ENCODE peak calls at places on chromosomes 12 and 14, in five cellular contexts. One of them, this sample, is unnamed. For H3K27me3, the result is how much of the 10 kb centered on the place peaks cover.

GRCh38 chr14:36511981-36512584 is 7.9 kb downstream of the NKX2-1 start:
- DNase-seq in ovary: no peak
- DNase-seq in tibial nerve: no peak
- DNase-seq in lower lobe of right lung: no peak
- DNase-seq in aorta: no peak
- DNase-seq in this sample: no peak

GRCh38 chr12:96386794-96387193 is 13.4 kb downstream of the CDK17 start:
- DNase-seq in ovary: no peak
- DNase-seq in tibial nerve: no peak
- DNase-seq in lower lobe of right lung: no peak
- DNase-seq in aorta: no peak
- DNase-seq in this sample: no peak

GRCh38 chr14:75328575-75328974 is 49.9 kb downstream of the FOS start:
- DNase-seq in ovary: no peak
- DNase-seq in tibial nerve: no peak
- DNase-seq in lower lobe of right lung: no peak
- DNase-seq in aorta: no peak
- DNase-seq in this sample: no peak

GRCh38 chr14:102481791-102482238 is 27.8 kb downstream of the ANKRD9 start:
- DNase-seq in ovary: no peak
- DNase-seq in tibial nerve: no peak
- DNase-seq in lower lobe of right lung: no peak
- DNase-seq in aorta: peak
- DNase-seq in this sample: no peak

GRCh38 chr14:106622200-106622745 is 1095.9 kb downstream of the TMEM121 start:
- DNase-seq in ovary: no peak
- DNase-seq in tibial nerve: no peak
- DNase-seq in lower lobe of right lung: no peak
- DNase-seq in aorta: no peak
- DNase-seq in this sample: no peak

GRCh38 chr12:80154261-80154660 is 54.9 kb downstream of the OTOGL start:
- DNase-seq in ovary: no peak
- DNase-seq in tibial nerve: no peak
- DNase-seq in lower lobe of right lung: no peak
- DNase-seq in aorta: no peak
- DNase-seq in this sample: no peak

GRCh38 chr12:52697058-52697582 is 6.2 kb downstream of the KRT77 start:
- DNase-seq in ovary: no peak
- DNase-seq in tibial nerve: no peak
- DNase-seq in lower lobe of right lung: no peak
- DNase-seq in aorta: no peak
- DNase-seq in this sample: no peak

GRCh38 chr12:51914034-51914923 is 7.0 kb downstream of the ACVRL1 start:
- DNase-seq in ovary: no peak
- DNase-seq in tibial nerve: no peak
- DNase-seq in lower lobe of right lung: no peak
- DNase-seq in aorta: peak
- DNase-seq in this sample: peak

GRCh38 chr12:12839886-12840285 is 26.7 kb downstream of the DDX47 start:
- DNase-seq in ovary: no peak
- DNase-seq in tibial nerve: no peak
- DNase-seq in lower lobe of right lung: no peak
- DNase-seq in aorta: peak
- DNase-seq in this sample: peak

GRCh38 chr12:67155863-67156262 is 113.3 kb upstream of the CAND1 start:
- DNase-seq in ovary: no peak
- DNase-seq in tibial nerve: no peak
- DNase-seq in lower lobe of right lung: no peak
- DNase-seq in aorta: no peak
- DNase-seq in this sample: no peak

GRCh38 chr14:36313206-36313605 is 7.2 kb downstream of the MBIP start:
- DNase-seq in ovary: no peak
- DNase-seq in tibial nerve: no peak
- DNase-seq in lower lobe of right lung: no peak
- DNase-seq in aorta: no peak
- DNase-seq in this sample: no peak

GRCh38 chr14:57576498-57576897 is 82.8 kb upstream of the CCDC198 start:
- DNase-seq in ovary: no peak
- DNase-seq in tibial nerve: no peak
- DNase-seq in lower lobe of right lung: no peak
- DNase-seq in aorta: no peak
- DNase-seq in this sample: no peak

GRCh38 chr14:78611031-78611430 is 440.9 kb downstream of the NRXN3 start:
- DNase-seq in ovary: no peak
- DNase-seq in tibial nerve: no peak
- DNase-seq in lower lobe of right lung: no peak
- DNase-seq in aorta: no peak
- DNase-seq in this sample: no peak

GRCh38 chr12:121539908-121540307 is 40.9 kb downstream of the KDM2B start:
- DNase-seq in ovary: no peak
- DNase-seq in tibial nerve: no peak
- DNase-seq in lower lobe of right lung: no peak
- DNase-seq in aorta: no peak
- DNase-seq in this sample: no peak

GRCh38 chr12:60257063-60257462 is 661.2 kb downstream of the SLC16A7 start:
- DNase-seq in ovary: no peak
- DNase-seq in tibial nerve: no peak
- DNase-seq in lower lobe of right lung: no peak
- DNase-seq in aorta: no peak
- DNase-seq in this sample: no peak

GRCh38 chr12:96056646-96057455 is 21.5 kb upstream of the LTA4H start:
- DNase-seq in ovary: no peak
- DNase-seq in tibial nerve: no peak
- DNase-seq in lower lobe of right lung: no peak
- DNase-seq in aorta: no peak
- DNase-seq in this sample: no peak

GRCh38 chr12:62717636-62718035 is 217.3 kb downstream of the PPM1H start:
- DNase-seq in ovary: no peak
- DNase-seq in tibial nerve: no peak
- DNase-seq in lower lobe of right lung: no peak
- DNase-seq in aorta: no peak
- DNase-seq in this sample: no peak

GRCh38 chr12:128267246-128267622 is 264 bp downstream of the TMEM132C start:
- DNase-seq in ovary: no peak
- DNase-seq in tibial nerve: no peak
- DNase-seq in lower lobe of right lung: no peak
- DNase-seq in aorta: no peak
- DNase-seq in this sample: peak

GRCh38 chr14:67221248-67221981 is 19.8 kb upstream of the PALS1 start:
- DNase-seq in ovary: no peak
- DNase-seq in tibial nerve: no peak
- DNase-seq in lower lobe of right lung: no peak
- DNase-seq in aorta: no peak
- DNase-seq in this sample: no peak

GRCh38 chr14:70714055-70714550 is 72.4 kb downstream of the TTC9 start:
- DNase-seq in ovary: no peak
- DNase-seq in tibial nerve: no peak
- DNase-seq in lower lobe of right lung: no peak
- DNase-seq in aorta: no peak
- DNase-seq in this sample: no peak

GRCh38 chr12:42660968-42661937 is 71.7 kb upstream of the PRICKLE1 start:
- DNase-seq in ovary: no peak
- DNase-seq in tibial nerve: no peak
- DNase-seq in lower lobe of right lung: no peak
- DNase-seq in aorta: no peak
- DNase-seq in this sample: no peak

GRCh38 chr12:130706885-130707570 is 9.1 kb downstream of the RIMBP2 start:
- DNase-seq in ovary: no peak
- DNase-seq in tibial nerve: no peak
- DNase-seq in lower lobe of right lung: no peak
- DNase-seq in aorta: no peak
- DNase-seq in this sample: no peak

GRCh38 chr14:23578560-23579310 is at the start of gene JPH4:
- DNase-seq in ovary: peak
- DNase-seq in tibial nerve: no peak
- DNase-seq in lower lobe of right lung: no peak
- DNase-seq in aorta: no peak
- DNase-seq in this sample: no peak

GRCh38 chr12:122955151-122955550 is 11.1 kb downstream of the ABCB9 start:
- DNase-seq in ovary: no peak
- DNase-seq in tibial nerve: no peak
- DNase-seq in lower lobe of right lung: no peak
- DNase-seq in aorta: no peak
- DNase-seq in this sample: peak

GRCh38 chr12:27686147-27686546 is 10.1 kb upstream of the REP15 start:
- DNase-seq in ovary: no peak
- DNase-seq in tibial nerve: no peak
- DNase-seq in lower lobe of right lung: no peak
- DNase-seq in aorta: no peak
- DNase-seq in this sample: no peak
- H3K4me3 ChIP-seq in ovary: no peak
- H3K4me3 ChIP-seq in tibial nerve: no peak
- H3K4me3 ChIP-seq in lower lobe of right lung: no peak
- H3K4me3 ChIP-seq in aorta: no peak
- H3K4me3 ChIP-seq in this sample: no peak

GRCh38 chr12:47267571-47267970 is 187.8 kb upstream of the AMIGO2 start:
- DNase-seq in ovary: no peak
- DNase-seq in tibial nerve: no peak
- DNase-seq in lower lobe of right lung: no peak
- DNase-seq in aorta: no peak
- DNase-seq in this sample: no peak
- H3K27ac ChIP-seq in ovary: no peak
- H3K27ac ChIP-seq in tibial nerve: no peak
- H3K27ac ChIP-seq in lower lobe of right lung: no peak
- H3K27ac ChIP-seq in aorta: no peak
- H3K27ac ChIP-seq in this sample: no peak

GRCh38 chr12:48973531-48973930 is 2.0 kb upstream of the WNT10B start:
- DNase-seq in ovary: no peak
- DNase-seq in tibial nerve: peak
- DNase-seq in lower lobe of right lung: peak
- DNase-seq in aorta: peak
- DNase-seq in this sample: peak
- H3K27me3 ChIP-seq in ovary: under half
- H3K27me3 ChIP-seq in tibial nerve: half or more
- H3K27me3 ChIP-seq in lower lobe of right lung: half or more
- H3K27me3 ChIP-seq in aorta: under half
- H3K27me3 ChIP-seq in this sample: under half

DNA sequence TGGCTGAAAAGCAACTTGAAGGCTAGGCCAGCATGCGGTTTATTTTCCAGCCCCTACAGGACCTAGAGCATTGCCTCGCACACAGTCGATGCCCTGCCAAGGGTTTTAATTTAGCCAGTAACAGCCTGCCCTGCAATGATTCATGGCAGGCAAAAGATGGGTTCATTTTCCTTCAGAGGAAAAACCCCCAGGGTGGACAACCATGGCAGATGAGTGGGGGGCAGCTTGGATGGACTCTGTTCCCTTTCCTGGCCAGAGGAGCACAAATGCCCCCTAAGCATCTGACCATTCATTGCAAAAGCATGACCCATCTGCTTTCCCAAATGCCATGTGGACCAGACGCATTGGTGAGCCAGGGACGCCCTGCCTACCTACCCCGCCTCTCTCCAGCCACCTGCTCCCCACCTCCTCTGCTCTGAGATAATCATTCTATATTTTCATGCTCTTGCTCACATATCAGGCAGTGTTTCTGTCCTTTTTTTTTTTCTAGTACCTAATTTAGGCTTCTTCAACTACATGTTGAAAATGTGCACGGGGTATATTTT is 281.9 kb downstream of the DPF3 start:
- DNase-seq in ovary: no peak
- DNase-seq in tibial nerve: no peak
- DNase-seq in lower lobe of right lung: no peak
- DNase-seq in aorta: no peak
- DNase-seq in this sample: no peak
- H3K4me3 ChIP-seq in ovary: no peak
- H3K4me3 ChIP-seq in tibial nerve: no peak
- H3K4me3 ChIP-seq in lower lobe of right lung: no peak
- H3K4me3 ChIP-seq in aorta: no peak
- H3K4me3 ChIP-seq in this sample: no peak

DNA sequence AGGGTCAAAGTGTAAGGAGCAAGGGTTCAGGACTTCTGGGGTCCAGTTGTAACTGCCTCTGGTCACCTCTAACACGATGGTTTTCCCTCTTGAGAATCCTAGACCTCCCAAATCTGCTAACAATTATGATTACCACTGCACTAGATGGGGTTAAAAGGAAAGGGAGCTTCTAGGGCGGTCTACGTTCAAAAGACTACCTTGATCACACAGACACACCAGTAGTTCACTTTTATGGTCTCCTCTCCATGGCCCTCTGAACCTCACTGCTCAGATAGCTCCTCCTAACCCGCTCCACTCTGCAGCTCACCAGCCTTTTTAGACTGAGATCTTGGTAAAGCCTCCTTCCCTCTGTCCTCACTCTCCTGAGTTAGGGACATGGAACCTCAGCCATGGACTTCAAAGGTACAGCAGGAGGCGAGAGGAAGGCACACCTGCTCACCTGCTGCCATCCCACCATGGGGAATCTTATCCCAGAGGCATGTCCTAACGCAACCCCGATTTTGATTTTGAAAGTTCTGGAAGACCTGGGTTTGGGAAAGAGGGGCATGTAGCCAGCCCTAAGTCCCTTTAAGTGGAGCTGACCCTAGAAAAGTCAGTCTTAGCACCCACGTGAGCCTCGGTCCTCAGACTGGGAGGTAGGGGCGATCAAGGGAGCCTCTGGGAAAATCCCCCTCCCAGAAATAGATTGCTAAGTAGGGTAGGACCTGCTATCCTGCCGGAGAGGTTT is 1.4 kb downstream of the ZNF219 start:
- DNase-seq in ovary: no peak
- DNase-seq in tibial nerve: no peak
- DNase-seq in lower lobe of right lung: no peak
- DNase-seq in aorta: no peak
- DNase-seq in this sample: no peak
- H3K27ac ChIP-seq in ovary: peak
- H3K27ac ChIP-seq in tibial nerve: peak
- H3K27ac ChIP-seq in lower lobe of right lung: peak
- H3K27ac ChIP-seq in aorta: peak
- H3K27ac ChIP-seq in this sample: peak

DNA sequence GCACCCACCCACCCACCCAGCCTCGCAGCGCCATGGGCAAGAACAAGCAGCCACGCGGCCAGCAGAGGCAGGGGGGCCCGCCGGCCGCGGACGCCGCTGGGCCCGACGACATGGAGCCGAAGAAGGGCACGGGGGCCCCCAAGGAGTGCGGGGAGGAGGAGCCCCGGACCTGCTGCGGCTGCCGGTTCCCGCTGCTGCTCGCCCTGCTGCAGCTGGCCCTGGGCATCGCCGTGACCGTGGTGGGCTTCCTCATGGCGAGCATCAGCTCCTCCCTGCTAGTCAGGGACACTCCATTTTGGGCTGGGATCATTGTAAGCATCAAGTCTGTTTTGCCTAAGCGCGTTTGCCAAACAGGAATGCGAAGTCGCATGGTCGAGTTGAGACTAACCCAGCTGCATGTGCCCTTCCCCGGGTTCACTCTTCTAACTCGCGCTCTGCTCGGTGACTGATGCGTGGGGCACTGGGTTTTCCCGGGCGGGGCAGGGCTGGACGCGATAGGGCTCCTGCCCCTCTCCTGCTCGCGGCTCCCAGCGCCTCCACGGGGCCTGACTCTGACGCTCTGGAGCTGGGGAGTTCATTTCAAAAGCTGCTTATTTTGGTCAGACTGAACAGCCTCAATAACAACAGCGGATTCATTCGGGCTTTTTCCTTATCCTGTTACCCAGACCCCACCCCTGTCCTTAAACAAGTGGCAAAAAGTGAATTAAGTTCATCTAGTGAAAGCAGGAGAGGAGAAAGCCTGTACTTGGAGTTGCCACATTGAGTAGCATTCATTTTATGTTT is 459 bp downstream of the SSPN start:
- DNase-seq in ovary: peak
- DNase-seq in tibial nerve: peak
- DNase-seq in lower lobe of right lung: peak
- DNase-seq in aorta: peak
- DNase-seq in this sample: peak
- H3K27me3 ChIP-seq in ovary: under half
- H3K27me3 ChIP-seq in tibial nerve: under half
- H3K27me3 ChIP-seq in lower lobe of right lung: under half
- H3K27me3 ChIP-seq in aorta: under half
- H3K27me3 ChIP-seq in this sample: under half